ENCODE peak calls at places on chromosomes 5 and 9, in seven cellular contexts. J is NCI-H748 treated with DMSO at 0.1 percent for 48 hours, H is HFF-Myc, Q is ACHN, A is HuH-7, W is brain microvascular endothelial cell, P is NCI-H774. C is an unnamed sample.

GRCh38 chr9:85401998-85402397 is 339.8 kb downstream of the AGTPBP1 start:
- DNase-seq in J (no peak), H (no peak), Q (no peak), A (no peak), W (no peak), P (no peak), C (no peak)

GRCh38 chr9:136219276-136219675 is 14.3 kb upstream of the LHX3 start:
- DNase-seq in J (no peak), H (peak), Q (no peak), A (no peak), W (no peak), P (no peak), C (no peak)

GRCh38 chr5:96628406-96628805 is 33.8 kb upstream of the CAST start:
- DNase-seq in J (no peak), H (no peak), Q (no peak), A (no peak), W (no peak), P (no peak), C (no peak)

GRCh38 chr9:123865226-123865625 is 64.7 kb downstream of the DENND1A start:
- DNase-seq in J (no peak), H (no peak), Q (no peak), A (no peak), W (no peak), P (no peak), C (no peak)

GRCh38 chr9:100084734-100085133 is 14.1 kb downstream of the ERP44 start:
- DNase-seq in J (no peak), H (no peak), Q (no peak), A (no peak), W (no peak), P (no peak), C (no peak)

GRCh38 chr5:137220523-137220927 is 278.6 kb downstream of the SPOCK1 start:
- DNase-seq in J (peak), H (peak), Q (peak), A (peak), W (peak), P (peak), C (peak)

GRCh38 chr5:16561660-16562059 is 55.1 kb downstream of the RETREG1 start:
- DNase-seq in J (no peak), H (no peak), Q (no peak), A (no peak), W (no peak), P (no peak), C (no peak)

GRCh38 chr5:172839669-172840068 is 5.6 kb downstream of the ERGIC1 start:
- DNase-seq in J (no peak), H (no peak), Q (no peak), A (no peak), W (no peak), P (no peak), C (no peak)

GRCh38 chr9:27683181-27683580 is 109.9 kb upstream of the C9orf72 start:
- DNase-seq in J (no peak), H (no peak), Q (no peak), A (no peak), W (no peak), P (no peak), C (no peak)

GRCh38 chr9:105024529-105024928 is 96.6 kb upstream of the ABCA1 start:
- DNase-seq in J (no peak), H (no peak), Q (no peak), A (no peak), W (no peak), P (no peak), C (no peak)

GRCh38 chr5:56094579-56095361 is 100.0 kb upstream of the IL6ST start:
- DNase-seq in J (no peak), H (no peak), Q (no peak), A (no peak), W (no peak), P (no peak), C (no peak)

GRCh38 chr5:66596791-66597757 is 881 bp downstream of the MAST4 start:
- DNase-seq in J (peak), H (no peak), Q (peak), A (peak), W (peak), P (no peak), C (no peak)

GRCh38 chr5:127804886-127805426 is 101.8 kb downstream of the CCDC192 start:
- DNase-seq in J (no peak), H (no peak), Q (no peak), A (no peak), W (no peak), P (no peak), C (no peak)